ENCODE peak calls at places on chromosomes 1 and 21, in four cellular contexts. L is suprapubic skin; G is AG09309; K is CD8-positive, alpha-beta T cell. P is an unnamed sample.

GRCh38 chr1:30870656-30871055 is 37.9 kb downstream of the SDC3 start:
- DNase-seq in G (no peak), L (no peak), K (no peak), P (no peak)

GRCh38 chr1:212221801-212222200 is 63.4 kb upstream of the PPP2R5A start:
- DNase-seq in K (no peak), L (no peak), G (no peak), P (no peak)

GRCh38 chr1:72285074-72285425 is 2.7 kb upstream of the NEGR1 start:
- DNase-seq in G (no peak), L (no peak), K (no peak), P (no peak)

GRCh38 chr1:234691567-234691966 is 81.6 kb upstream of the IRF2BP2 start:
- DNase-seq in L (no peak), K (no peak), G (no peak), P (no peak)

GRCh38 chr1:196115641-196116040 is 492.6 kb downstream of the KCNT2 start:
- DNase-seq in L (no peak), G (no peak), K (no peak), P (peak)

GRCh38 chr1:204207136-204207616 is 6.6 kb downstream of the GOLT1A start:
- DNase-seq in G (no peak), K (peak), L (peak), P (no peak)

GRCh38 chr1:201511925-201512539 is 5.1 kb upstream of the CSRP1 start:
- DNase-seq in K (no peak), G (no peak), L (no peak), P (no peak)

GRCh38 chr21:46190491-46191131 is 6.4 kb upstream of the SPATC1L start:
- DNase-seq in G (no peak), L (peak), K (no peak), P (no peak)

GRCh38 chr1:111116496-111116895 is 23.4 kb downstream of the DRAM2 start:
- DNase-seq in L (no peak), K (no peak), G (no peak), P (no peak)

GRCh38 chr1:109611951-109612310 is 7.5 kb downstream of the GNAT2 start:
- DNase-seq in L (no peak), K (no peak), G (no peak), P (no peak)

GRCh38 chr21:42218836-42219605 is at the start of gene ABCG1:
- DNase-seq in G (no peak), K (peak), L (peak), P (no peak)

GRCh38 chr1:213983589-213984386 is 4.0 kb upstream of the PROX1 start:
- DNase-seq in K (no peak), G (no peak), L (no peak), P (no peak)

GRCh38 chr1:109792056-109792831 is 28.5 kb upstream of the EPS8L3 start:
- DNase-seq in K (no peak), L (peak), G (peak), P (peak)

GRCh38 chr1:201460783-201461182 is 8.2 kb downstream of the PHLDA3 start:
- DNase-seq in L (no peak), K (no peak), G (no peak), P (no peak)

GRCh38 chr1:91440845-91441244 is 36.2 kb upstream of the HFM1 start:
- DNase-seq in K (no peak), L (no peak), G (no peak), P (no peak)

GRCh38 chr1:187844313-187844712 is 1015.6 kb downstream of the PLA2G4A start:
- DNase-seq in K (no peak), G (no peak), L (no peak), P (no peak)

GRCh38 chr1:24928631-24929090 is 1.4 kb downstream of the RUNX3 start:
- DNase-seq in G (no peak), K (peak), L (no peak), P (no peak)

GRCh38 chr21:46617267-46618051 is 12.6 kb upstream of the S100B start:
- DNase-seq in G (no peak), L (no peak), K (no peak), P (peak)

GRCh38 chr1:48214820-48215219 is 7.7 kb upstream of the SLC5A9 start:
- DNase-seq in G (no peak), K (no peak), L (no peak), P (no peak)

GRCh38 chr1:181335631-181336030 is 147.7 kb upstream of the CACNA1E start:
- DNase-seq in L (no peak), G (no peak), K (no peak), P (no peak)

GRCh38 chr1:101996830-101997485 is at the start of gene OLFM3:
- DNase-seq in L (no peak), K (no peak), G (no peak), P (no peak)

GRCh38 chr21:37459575-37459974 is 93.0 kb downstream of the DYRK1A start:
- DNase-seq in L (no peak), G (no peak), K (no peak), P (peak)

GRCh38 chr1:88763649-88764406 is 79.8 kb downstream of the PKN2 start:
- DNase-seq in K (no peak), L (no peak), G (peak), P (peak)

GRCh38 chr1:108570128-108570527 is 10.2 kb downstream of the EEIG2 start:
- DNase-seq in K (peak), L (no peak), G (no peak), P (no peak)

GRCh38 chr1:38352869-38353268 is 306.3 kb upstream of the POU3F1 start:
- DNase-seq in G (no peak), K (no peak), L (no peak), P (no peak)

GRCh38 chr1:147826259-147826658 is 65.9 kb upstream of the GJA5 start:
- DNase-seq in K (no peak), L (no peak), G (no peak), P (no peak)

GRCh38 chr1:27052527-27052926 is 39.9 kb upstream of the TENT5B start:
- DNase-seq in G (no peak), K (no peak), L (no peak), P (no peak)

DNA sequence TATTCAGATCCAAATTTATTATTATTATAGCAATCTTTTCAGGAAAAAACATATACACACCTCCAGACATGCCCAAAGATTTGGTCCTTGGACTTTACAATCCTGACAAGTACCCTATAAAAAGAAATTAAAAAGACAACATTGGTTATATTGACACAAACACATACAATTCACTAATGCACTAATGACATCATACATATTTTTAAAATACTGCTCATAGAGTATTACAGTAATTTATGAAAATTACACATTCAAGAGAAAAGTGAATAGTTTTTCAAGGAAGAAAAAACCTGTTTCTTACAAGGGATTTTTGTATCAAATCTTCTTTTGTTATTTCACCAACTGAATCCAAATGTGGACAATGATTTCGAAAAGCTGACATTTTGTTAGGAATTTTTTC is 18.3 kb downstream of the USP33 start:
- DNase-seq in L (no peak), K (no peak), G (no peak), P (no peak)
- H3K4me3 ChIP-seq in L (no peak), K (no peak), G (no peak), P (no peak)

GRCh38 chr1:50517488-50517887 is 94.2 kb upstream of the DMRTA2 start:
- DNase-seq in G (no peak), K (no peak), L (no peak), P (no peak)

GRCh38 chr1:50521703-50522102 is 98.5 kb upstream of the DMRTA2 start:
- DNase-seq in K (no peak), L (no peak), G (no peak), P (no peak)

GRCh38 chr1:50516056-50516455 is 92.8 kb upstream of the DMRTA2 start:
- DNase-seq in G (no peak), K (no peak), L (no peak), P (no peak)
- H3K4me3 ChIP-seq in G (no peak), K (no peak), L (no peak), P (no peak)

GRCh38 chr21:38813554-38813953 is 7.8 kb downstream of the ETS2 start:
- DNase-seq in G (no peak), K (no peak), L (no peak), P (no peak)
- H3K4me3 ChIP-seq in G (no peak), K (no peak), L (no peak), P (no peak)

GRCh38 chr1:182405578-182405977 is 5.1 kb upstream of the TEDDM1 start:
- DNase-seq in K (no peak), L (no peak), G (no peak), P (no peak)

GRCh38 chr1:182407724-182408123 is 7.3 kb upstream of the TEDDM1 start:
- DNase-seq in L (no peak), G (no peak), K (no peak), P (no peak)

GRCh38 chr1:182408435-182409070 is 8.1 kb upstream of the TEDDM1 start:
- DNase-seq in G (no peak), L (no peak), K (no peak), P (no peak)

GRCh38 chr1:182406006-182406405 is 5.5 kb upstream of the TEDDM1 start:
- DNase-seq in L (no peak), G (no peak), K (no peak), P (no peak)

DNA sequence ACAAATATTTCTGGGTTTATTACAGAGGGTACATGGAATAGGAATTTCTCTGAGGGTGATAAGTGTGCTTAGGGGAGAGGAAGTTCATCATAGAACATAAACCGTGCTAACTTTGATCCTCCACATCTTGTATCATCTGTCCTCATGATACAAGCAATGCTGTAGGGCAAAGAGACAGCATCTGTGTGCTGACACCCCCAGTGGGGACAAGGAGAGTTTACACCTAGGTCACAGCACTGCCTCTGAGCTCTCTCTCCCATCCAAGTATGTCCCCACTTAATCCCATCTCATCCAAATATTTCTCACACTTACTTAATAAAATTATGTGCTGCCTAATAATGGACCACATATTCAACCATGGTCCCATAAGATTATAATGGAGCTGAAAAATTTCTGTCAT is 4.3 kb upstream of the TEDDM1 start:
- DNase-seq in G (no peak), K (no peak), L (no peak), P (no peak)
- H3K4me3 ChIP-seq in G (no peak), K (no peak), L (no peak), P (no peak)

DNA sequence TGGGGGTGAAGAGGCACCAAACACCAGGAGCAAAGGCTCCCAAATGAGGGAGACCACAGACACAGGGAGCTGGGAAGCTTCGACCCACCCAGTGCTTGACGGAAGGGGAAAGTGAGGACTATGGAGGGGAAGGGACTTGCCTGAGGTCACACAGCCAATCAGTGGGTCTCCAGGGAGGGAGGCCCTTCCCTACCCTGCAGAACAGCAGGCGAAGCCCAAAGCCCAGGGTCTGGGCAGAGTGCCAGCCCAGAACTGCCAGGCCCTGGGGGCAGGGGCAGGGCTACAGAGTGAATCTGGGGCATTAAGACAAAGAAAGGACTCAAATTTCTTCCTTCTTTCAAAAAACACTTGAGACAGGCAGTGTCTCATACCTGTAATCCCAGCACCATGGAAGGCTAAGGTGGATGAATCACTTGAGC is 45.5 kb upstream of the ECE1 start:
- DNase-seq in G (no peak), K (no peak), L (no peak), P (no peak)
- H3K4me3 ChIP-seq in G (no peak), K (no peak), L (peak), P (no peak)

GRCh38 chr1:177246710-177247588 is 76.2 kb downstream of the BRINP2 start:
- DNase-seq in G (no peak), L (no peak), K (no peak), P (peak)
- H3K4me3 ChIP-seq in G (no peak), L (no peak), K (no peak), P (no peak)

DNA sequence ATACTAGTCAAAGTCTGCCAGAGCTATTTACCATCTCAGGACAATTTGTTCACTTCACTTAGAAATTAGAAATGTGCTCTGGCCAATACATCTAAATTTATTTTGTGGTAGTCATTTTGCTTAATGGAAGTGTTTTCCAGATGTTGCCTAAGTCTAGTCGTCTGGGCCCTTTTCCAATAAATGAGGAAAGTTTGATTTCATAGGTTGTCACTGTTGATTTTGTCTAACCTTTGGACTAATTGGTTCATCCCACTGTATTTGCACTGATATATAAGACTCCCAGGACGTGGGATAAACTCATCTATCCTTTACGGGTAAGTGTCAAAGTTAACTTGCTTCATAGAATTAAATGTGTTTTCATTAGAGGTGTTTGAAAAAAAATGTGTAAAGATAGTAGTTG is 79.1 kb downstream of the TPR start:
- DNase-seq in G (no peak), K (no peak), L (no peak), P (peak)
- H3K4me3 ChIP-seq in G (no peak), K (no peak), L (no peak), P (no peak)